ENCODE peak calls at places on chromosomes 1 and 21, in five cellular contexts. U is thyroid gland, P is uterus, M is kidney epithelial cell, R is choroid plexus epithelial cell. G is an unnamed sample.

GRCh38 chr1:935751-936231 is 12.1 kb downstream of the SAMD11 start:
- DNase-seq in U (no peak), P (no peak), M (no peak), R (no peak), G (no peak)

GRCh38 chr1:54287176-54287650 is 87.2 kb downstream of the MRPL37 start:
- DNase-seq in U (peak), P (peak), M (no peak), R (peak), G (peak)

GRCh38 chr1:219185486-219186117 is 11.9 kb downstream of the LYPLAL1 start:
- DNase-seq in U (no peak), P (no peak), M (no peak), R (no peak), G (no peak)

GRCh38 chr21:42009018-42009830 is 936 bp downstream of the ZBTB21 start:
- DNase-seq in U (peak), P (peak), M (no peak), R (peak), G (peak)

GRCh38 chr1:24089743-24090555 is 22.0 kb downstream of the MYOM3 start:
- DNase-seq in U (peak), P (no peak), M (no peak), R (no peak), G (no peak)

GRCh38 chr21:34992180-34992579 is 56.9 kb downstream of the RUNX1 start:
- DNase-seq in U (no peak), P (no peak), M (no peak), R (no peak), G (no peak)

GRCh38 chr1:25727819-25728286 is 72.1 kb upstream of the SELENON start:
- DNase-seq in U (peak), P (peak), M (no peak), R (peak), G (no peak)

GRCh38 chr1:226725870-226726212 is 13.2 kb downstream of the ITPKB start:
- DNase-seq in U (no peak), P (no peak), M (no peak), R (no peak), G (no peak)

GRCh38 chr1:208343226-208343625 is 99.0 kb upstream of the PLXNA2 start:
- DNase-seq in U (no peak), P (no peak), M (no peak), R (no peak), G (no peak)

GRCh38 chr1:10514490-10515235 is 39.9 kb downstream of the PEX14 start:
- DNase-seq in U (peak), P (no peak), M (no peak), R (peak), G (no peak)

GRCh38 chr1:3530086-3530930 is 75.8 kb downstream of the ARHGEF16 start:
- DNase-seq in U (peak), P (no peak), M (no peak), R (no peak), G (no peak)

GRCh38 chr1:211683396-211684297 is 8.2 kb upstream of the NEK2 start:
- DNase-seq in U (no peak), P (no peak), M (no peak), R (no peak), G (no peak)

GRCh38 chr1:11653616-11654570 is at the start of gene FBXO2:
- DNase-seq in U (peak), P (no peak), M (no peak), R (no peak), G (no peak)

GRCh38 chr1:944341-945325 is 14.4 kb downstream of the NOC2L start:
- DNase-seq in U (no peak), P (peak), M (no peak), R (peak), G (no peak)

DNA sequence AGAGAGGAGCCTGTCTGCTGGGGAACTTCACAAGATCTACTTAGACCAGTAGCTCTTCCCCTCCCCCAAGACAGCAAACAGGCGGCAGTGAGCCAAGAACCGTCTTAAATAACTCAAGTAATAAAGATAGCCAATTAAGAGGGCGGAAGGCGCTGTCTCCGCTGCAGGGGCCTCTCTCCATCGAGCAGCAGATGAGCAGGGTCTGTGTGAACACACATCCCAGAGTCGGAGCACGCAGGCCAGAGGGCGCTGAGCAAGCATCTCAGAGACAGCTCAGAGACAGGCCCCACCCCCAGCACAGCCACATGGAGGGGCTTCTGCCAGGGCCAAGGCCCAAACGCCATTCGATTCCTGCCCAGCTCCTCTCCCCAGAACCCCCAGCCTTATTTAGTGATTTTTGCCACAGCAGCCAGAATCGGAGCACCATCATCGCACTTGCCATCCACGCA is 11.1 kb downstream of the IFFO2 start:
- DNase-seq in U (no peak), P (peak), M (no peak), R (peak), G (no peak)
- H3K4me3 ChIP-seq in U (no peak), P (no peak), M (no peak), R (no peak), G (peak)

GRCh38 chr1:38060557-38060956 is 14.0 kb upstream of the POU3F1 start:
- DNase-seq in U (no peak), P (no peak), M (no peak), R (no peak), G (no peak)

GRCh38 chr1:38061290-38061689 is 14.7 kb upstream of the POU3F1 start:
- DNase-seq in U (no peak), P (no peak), M (no peak), R (no peak), G (no peak)

GRCh38 chr1:38062361-38063288 is 16.0 kb upstream of the POU3F1 start:
- DNase-seq in U (no peak), P (no peak), M (no peak), R (no peak), G (no peak)

GRCh38 chr1:38063616-38064015 is 17.0 kb upstream of the POU3F1 start:
- DNase-seq in U (no peak), P (no peak), M (no peak), R (no peak), G (no peak)

DNA sequence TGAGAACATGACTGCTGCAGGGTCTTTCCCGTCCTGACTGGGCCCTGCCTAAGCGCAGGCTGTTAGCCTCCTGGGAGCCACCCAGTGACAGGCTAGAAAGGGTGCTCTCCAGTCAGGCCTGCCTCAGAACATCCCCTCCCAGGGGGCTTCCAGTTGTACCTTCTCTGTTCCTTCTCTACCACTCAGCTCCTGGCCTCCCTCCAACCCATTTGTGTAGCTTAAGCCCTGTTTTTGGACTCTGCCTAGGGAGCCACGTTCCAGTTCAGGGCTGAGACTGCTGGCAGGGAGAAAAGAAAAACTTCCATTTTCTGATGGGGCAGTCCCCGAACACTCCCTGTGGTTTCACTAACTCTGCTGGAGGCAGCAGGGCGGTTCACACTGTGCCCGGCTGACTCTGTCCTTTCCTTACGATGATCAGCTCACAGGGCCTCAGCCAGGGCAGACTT is 15.3 kb upstream of the POU3F1 start:
- DNase-seq in U (no peak), P (no peak), M (no peak), R (no peak), G (no peak)
- H3K4me3 ChIP-seq in U (no peak), P (no peak), M (no peak), R (no peak), G (no peak)

GRCh38 chr1:241423541-241424479 is 66.8 kb upstream of the RGS7 start:
- DNase-seq in U (peak), P (no peak), M (no peak), R (peak), G (no peak)

GRCh38 chr1:241419986-241420385 is 63.0 kb upstream of the RGS7 start:
- DNase-seq in U (no peak), P (no peak), M (no peak), R (no peak), G (no peak)

DNA sequence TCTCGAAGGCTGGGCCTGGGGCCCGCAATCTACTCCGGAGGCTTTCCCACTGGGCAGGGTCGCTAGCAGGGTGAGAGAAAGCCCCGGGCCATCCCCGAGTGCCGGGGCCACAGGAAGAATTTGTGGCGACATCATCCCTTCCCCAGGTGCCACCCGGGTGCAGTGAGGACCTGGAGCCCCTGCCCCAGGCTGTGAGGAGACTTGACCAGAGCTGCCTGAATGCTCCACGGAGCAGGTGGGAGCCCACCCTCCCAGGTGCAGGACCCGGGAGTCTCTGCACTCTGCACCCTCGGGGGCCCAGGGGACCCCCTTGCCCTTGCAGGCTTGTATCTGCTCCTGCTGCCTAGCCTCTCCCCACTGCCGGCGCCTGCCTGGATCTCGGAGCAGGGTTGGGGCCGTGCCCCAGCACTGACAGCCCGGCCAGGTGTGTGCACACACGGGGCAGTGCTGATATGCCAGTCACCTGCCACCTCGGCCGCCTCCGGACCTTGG is 67.5 kb upstream of the RGS7 start:
- DNase-seq in U (no peak), P (no peak), M (no peak), R (no peak), G (no peak)
- H3K4me3 ChIP-seq in U (no peak), P (no peak), M (peak), R (peak), G (peak)

GRCh38 chr1:89994231-89994804 is 592 bp upstream of the ZNF326 start:
- DNase-seq in U (no peak), P (peak), M (no peak), R (no peak), G (no peak)

GRCh38 chr1:89993541-89993940 is 1.4 kb upstream of the ZNF326 start:
- DNase-seq in U (no peak), P (no peak), M (no peak), R (no peak), G (no peak)

GRCh38 chr1:89996415-89997110 is 1.7 kb downstream of the ZNF326 start:
- DNase-seq in U (no peak), P (no peak), M (no peak), R (no peak), G (no peak)

GRCh38 chr1:89994805-89995594 is at the start of gene ZNF326:
- DNase-seq in U (peak), P (peak), M (peak), R (peak), G (peak)

DNA sequence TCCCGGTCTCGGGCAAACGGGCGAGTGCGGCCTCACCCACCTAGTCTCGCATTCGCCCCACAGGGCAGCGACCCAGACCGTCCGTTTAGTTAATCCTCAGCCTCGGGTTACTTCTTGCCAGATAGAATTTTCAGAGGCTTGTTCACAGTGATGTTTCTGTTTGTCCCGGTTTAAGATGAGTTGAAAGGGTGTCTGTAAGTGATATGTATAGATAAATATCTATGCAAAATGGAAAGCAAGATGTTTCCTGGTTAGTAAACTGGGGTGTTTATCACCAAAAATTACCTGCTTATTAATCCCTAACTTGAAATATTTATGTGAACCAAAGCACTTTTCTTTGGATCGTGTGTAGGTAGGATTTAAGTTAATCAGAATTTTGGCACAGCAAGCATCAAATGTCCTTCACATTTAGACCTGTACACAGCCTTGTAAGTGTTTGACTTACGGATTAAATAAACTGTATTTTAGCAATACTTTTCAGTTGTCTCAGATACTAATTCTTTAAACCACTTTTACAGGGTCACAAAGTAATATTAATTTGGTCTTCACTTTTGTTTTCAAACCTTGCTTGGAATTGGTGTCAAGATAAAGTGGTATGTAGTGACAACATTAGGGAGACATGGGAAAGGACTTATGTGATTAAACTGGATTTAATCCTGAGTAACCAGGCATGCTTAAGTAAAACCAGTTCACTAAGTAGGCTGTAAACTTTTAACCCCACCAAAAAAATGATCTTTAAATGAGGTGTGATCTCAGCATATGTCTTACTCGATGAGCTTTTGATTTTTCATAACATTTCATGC is 886 bp downstream of the ZNF326 start:
- DNase-seq in U (no peak), P (no peak), M (no peak), R (no peak), G (no peak)
- H3K4me3 ChIP-seq in U (peak), P (peak), M (peak), R (peak), G (peak)

GRCh38 chr1:107501081-107501605 is 360.3 kb downstream of the NTNG1 start:
- DNase-seq in U (no peak), P (no peak), M (no peak), R (no peak), G (no peak)
- H3K4me3 ChIP-seq in U (no peak), P (no peak), M (no peak), R (no peak), G (no peak)

DNA sequence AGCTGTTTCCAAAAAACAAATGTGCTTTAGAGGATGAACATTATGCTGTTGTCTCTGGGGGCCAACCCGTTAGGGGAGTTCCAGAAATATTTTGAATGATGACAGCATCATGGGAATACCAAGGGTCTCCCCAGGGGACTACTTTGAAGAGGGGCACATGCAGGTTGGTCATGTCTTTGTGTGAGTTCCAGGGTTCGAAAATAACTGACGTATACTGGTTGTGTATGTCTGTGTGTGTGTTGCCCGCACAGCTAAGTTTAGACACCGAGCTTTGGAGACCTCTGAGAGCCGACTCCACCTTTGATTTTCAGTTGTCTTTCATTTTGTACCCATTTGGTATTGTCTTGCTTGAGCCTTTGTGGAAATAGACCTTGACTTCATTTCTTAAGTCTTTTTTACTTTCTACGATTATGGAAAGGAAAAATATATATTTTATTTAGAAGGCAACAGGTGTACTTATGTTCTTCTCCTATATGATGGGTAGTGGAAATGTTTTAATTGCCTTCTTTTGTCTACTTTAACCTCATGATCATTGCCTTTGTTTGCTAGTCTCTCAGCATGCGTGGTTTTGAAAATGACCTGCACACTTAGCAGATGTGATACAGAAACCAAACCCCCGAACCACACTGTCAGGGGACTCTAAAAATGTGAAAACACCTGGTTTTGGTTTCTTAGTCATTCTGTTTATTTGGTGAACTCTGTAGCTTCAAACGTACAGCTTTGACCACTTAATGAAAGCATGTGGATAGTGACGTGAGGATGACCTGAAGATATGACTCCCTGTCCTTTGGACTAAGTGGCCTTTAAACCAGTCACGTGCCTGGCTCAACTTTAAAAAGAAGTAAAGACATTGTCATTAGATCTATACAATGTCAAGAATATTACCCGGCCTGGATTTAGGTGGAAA is 56.5 kb downstream of the GALNT2 start:
- DNase-seq in U (no peak), P (no peak), M (no peak), R (peak), G (no peak)
- H3K4me3 ChIP-seq in U (no peak), P (no peak), M (no peak), R (no peak), G (no peak)

GRCh38 chr1:179014123-179014522 is 11.6 kb upstream of the FAM20B start:
- DNase-seq in U (no peak), P (no peak), M (no peak), R (no peak), G (no peak)
- H3K4me3 ChIP-seq in U (no peak), P (no peak), M (no peak), R (no peak), G (no peak)